ENCODE peak calls at places on chromosomes 13 and 19, in eight cellular contexts. One of them, this sample, is unnamed.

GRCh38 chr13:94139393-94139995 is 340.0 kb downstream of the DCT start:
- DNase-seq in fibroblast of pulmonary artery: peak
- DNase-seq in bronchial epithelial cell: no peak
- DNase-seq in fibroblast of lung: no peak
- DNase-seq in HCEC 1CT: no peak
- DNase-seq in T follicular helper cell: no peak
- DNase-seq in OCI-LY7: no peak
- DNase-seq in GM23338: no peak
- DNase-seq in this sample: no peak

GRCh38 chr19:48735031-48735615 is 5.3 kb downstream of the RASIP1 start:
- DNase-seq in fibroblast of pulmonary artery: no peak
- DNase-seq in fibroblast of lung: no peak
- DNase-seq in bronchial epithelial cell: peak
- DNase-seq in T follicular helper cell: no peak
- DNase-seq in OCI-LY7: no peak
- DNase-seq in GM23338: peak
- DNase-seq in HCEC 1CT: no peak
- DNase-seq in this sample: peak

GRCh38 chr13:40895715-40896184 is 106.3 kb downstream of the SLC25A15 start:
- DNase-seq in GM23338: no peak
- DNase-seq in OCI-LY7: no peak
- DNase-seq in bronchial epithelial cell: no peak
- DNase-seq in T follicular helper cell: no peak
- DNase-seq in fibroblast of lung: no peak
- DNase-seq in fibroblast of pulmonary artery: no peak
- DNase-seq in HCEC 1CT: no peak
- DNase-seq in this sample: no peak

GRCh38 chr19:4358709-4359626 is 15.6 kb downstream of the MPND start:
- DNase-seq in OCI-LY7: no peak
- DNase-seq in fibroblast of lung: no peak
- DNase-seq in HCEC 1CT: no peak
- DNase-seq in bronchial epithelial cell: no peak
- DNase-seq in T follicular helper cell: no peak
- DNase-seq in fibroblast of pulmonary artery: no peak
- DNase-seq in GM23338: no peak
- DNase-seq in this sample: no peak

GRCh38 chr19:34508540-34508939 is 27.0 kb downstream of the WTIP start:
- DNase-seq in GM23338: peak
- DNase-seq in fibroblast of pulmonary artery: no peak
- DNase-seq in T follicular helper cell: no peak
- DNase-seq in HCEC 1CT: no peak
- DNase-seq in OCI-LY7: no peak
- DNase-seq in fibroblast of lung: no peak
- DNase-seq in bronchial epithelial cell: no peak
- DNase-seq in this sample: no peak

GRCh38 chr19:19372656-19373416 is 32.6 kb upstream of the GATAD2A start:
- DNase-seq in T follicular helper cell: peak
- DNase-seq in fibroblast of pulmonary artery: peak
- DNase-seq in OCI-LY7: peak
- DNase-seq in HCEC 1CT: peak
- DNase-seq in bronchial epithelial cell: peak
- DNase-seq in GM23338: peak
- DNase-seq in fibroblast of lung: peak
- DNase-seq in this sample: peak

GRCh38 chr19:36213793-36214387 is 575 bp downstream of the ZNF565 start:
- DNase-seq in T follicular helper cell: no peak
- DNase-seq in HCEC 1CT: no peak
- DNase-seq in fibroblast of pulmonary artery: peak
- DNase-seq in fibroblast of lung: peak
- DNase-seq in OCI-LY7: no peak
- DNase-seq in bronchial epithelial cell: no peak
- DNase-seq in GM23338: no peak
- DNase-seq in this sample: peak

GRCh38 chr19:32881766-32882165 is 12.2 kb upstream of the SLC7A9 start:
- DNase-seq in fibroblast of pulmonary artery: no peak
- DNase-seq in OCI-LY7: no peak
- DNase-seq in T follicular helper cell: no peak
- DNase-seq in bronchial epithelial cell: no peak
- DNase-seq in fibroblast of lung: no peak
- DNase-seq in GM23338: no peak
- DNase-seq in HCEC 1CT: no peak
- DNase-seq in this sample: no peak

GRCh38 chr19:48630289-48631036 is 6.7 kb downstream of the DBP start:
- DNase-seq in HCEC 1CT: no peak
- DNase-seq in bronchial epithelial cell: no peak
- DNase-seq in OCI-LY7: no peak
- DNase-seq in fibroblast of pulmonary artery: peak
- DNase-seq in T follicular helper cell: no peak
- DNase-seq in fibroblast of lung: peak
- DNase-seq in GM23338: peak
- DNase-seq in this sample: peak

GRCh38 chr19:35555301-35556005 is 8.0 kb downstream of the ATP4A start:
- DNase-seq in HCEC 1CT: peak
- DNase-seq in fibroblast of pulmonary artery: peak
- DNase-seq in GM23338: peak
- DNase-seq in OCI-LY7: peak
- DNase-seq in T follicular helper cell: no peak
- DNase-seq in fibroblast of lung: peak
- DNase-seq in bronchial epithelial cell: no peak
- DNase-seq in this sample: peak

GRCh38 chr19:51903192-51903591 is 1.6 kb downstream of the ZNF649 start:
- DNase-seq in GM23338: peak
- DNase-seq in fibroblast of pulmonary artery: no peak
- DNase-seq in fibroblast of lung: no peak
- DNase-seq in T follicular helper cell: no peak
- DNase-seq in HCEC 1CT: no peak
- DNase-seq in bronchial epithelial cell: no peak
- DNase-seq in OCI-LY7: no peak
- DNase-seq in this sample: no peak

GRCh38 chr13:79674765-79675515 is 194.0 kb downstream of the NDFIP2 start:
- DNase-seq in OCI-LY7: no peak
- DNase-seq in bronchial epithelial cell: peak
- DNase-seq in HCEC 1CT: no peak
- DNase-seq in T follicular helper cell: no peak
- DNase-seq in fibroblast of pulmonary artery: no peak
- DNase-seq in fibroblast of lung: no peak
- DNase-seq in GM23338: no peak
- DNase-seq in this sample: no peak

GRCh38 chr13:66556306-66556705 is 673.8 kb downstream of the PCDH9 start:
- DNase-seq in HCEC 1CT: peak
- DNase-seq in bronchial epithelial cell: no peak
- DNase-seq in fibroblast of lung: no peak
- DNase-seq in GM23338: no peak
- DNase-seq in OCI-LY7: no peak
- DNase-seq in T follicular helper cell: no peak
- DNase-seq in fibroblast of pulmonary artery: peak
- DNase-seq in this sample: peak

GRCh38 chr19:12163841-12164240 is 945 bp downstream of the ZNF136 start:
- DNase-seq in fibroblast of pulmonary artery: peak
- DNase-seq in T follicular helper cell: no peak
- DNase-seq in bronchial epithelial cell: no peak
- DNase-seq in OCI-LY7: no peak
- DNase-seq in fibroblast of lung: no peak
- DNase-seq in HCEC 1CT: peak
- DNase-seq in GM23338: peak
- DNase-seq in this sample: peak

GRCh38 chr19:30669329-30670010 is 297.3 kb downstream of the ZNF536 start:
- DNase-seq in GM23338: peak
- DNase-seq in fibroblast of lung: peak
- DNase-seq in fibroblast of pulmonary artery: peak
- DNase-seq in bronchial epithelial cell: no peak
- DNase-seq in OCI-LY7: peak
- DNase-seq in T follicular helper cell: peak
- DNase-seq in HCEC 1CT: peak
- DNase-seq in this sample: peak

GRCh38 chr19:49746206-49746958 is 16.7 kb downstream of the TSKS start:
- DNase-seq in OCI-LY7: peak
- DNase-seq in HCEC 1CT: no peak
- DNase-seq in GM23338: peak
- DNase-seq in fibroblast of lung: peak
- DNase-seq in fibroblast of pulmonary artery: peak
- DNase-seq in bronchial epithelial cell: no peak
- DNase-seq in T follicular helper cell: peak
- DNase-seq in this sample: no peak

GRCh38 chr19:16423891-16424290 is 47.9 kb downstream of the EPS15L1 start:
- DNase-seq in GM23338: no peak
- DNase-seq in fibroblast of lung: no peak
- DNase-seq in T follicular helper cell: no peak
- DNase-seq in fibroblast of pulmonary artery: no peak
- DNase-seq in bronchial epithelial cell: no peak
- DNase-seq in OCI-LY7: no peak
- DNase-seq in HCEC 1CT: no peak
- DNase-seq in this sample: no peak

GRCh38 chr13:75489502-75490263 is 7.7 kb upstream of the TBC1D4 start:
- DNase-seq in fibroblast of lung: peak
- DNase-seq in fibroblast of pulmonary artery: peak
- DNase-seq in OCI-LY7: no peak
- DNase-seq in HCEC 1CT: peak
- DNase-seq in bronchial epithelial cell: peak
- DNase-seq in GM23338: no peak
- DNase-seq in T follicular helper cell: no peak
- DNase-seq in this sample: no peak

GRCh38 chr13:92807343-92807742 is 419.3 kb upstream of the GPC6 start:
- DNase-seq in HCEC 1CT: no peak
- DNase-seq in fibroblast of pulmonary artery: peak
- DNase-seq in GM23338: no peak
- DNase-seq in bronchial epithelial cell: no peak
- DNase-seq in OCI-LY7: no peak
- DNase-seq in fibroblast of lung: peak
- DNase-seq in T follicular helper cell: no peak
- DNase-seq in this sample: peak

GRCh38 chr19:11416346-11417052 is 2.6 kb downstream of the RGL3 start:
- DNase-seq in HCEC 1CT: no peak
- DNase-seq in GM23338: no peak
- DNase-seq in fibroblast of lung: no peak
- DNase-seq in OCI-LY7: no peak
- DNase-seq in bronchial epithelial cell: no peak
- DNase-seq in T follicular helper cell: no peak
- DNase-seq in fibroblast of pulmonary artery: no peak
- DNase-seq in this sample: no peak

GRCh38 chr19:37217533-37217854 is 520 bp upstream of the ZNF383 start:
- DNase-seq in fibroblast of lung: no peak
- DNase-seq in bronchial epithelial cell: no peak
- DNase-seq in T follicular helper cell: no peak
- DNase-seq in fibroblast of pulmonary artery: no peak
- DNase-seq in OCI-LY7: no peak
- DNase-seq in GM23338: no peak
- DNase-seq in HCEC 1CT: peak
- DNase-seq in this sample: no peak

GRCh38 chr19:4057913-4058695 is 8.6 kb downstream of the ZBTB7A start:
- DNase-seq in fibroblast of lung: peak
- DNase-seq in fibroblast of pulmonary artery: peak
- DNase-seq in T follicular helper cell: no peak
- DNase-seq in GM23338: peak
- DNase-seq in OCI-LY7: no peak
- DNase-seq in bronchial epithelial cell: peak
- DNase-seq in HCEC 1CT: peak
- DNase-seq in this sample: peak

GRCh38 chr13:41457589-41458186 is 338 bp downstream of the RGCC start:
- DNase-seq in GM23338: peak
- DNase-seq in bronchial epithelial cell: no peak
- DNase-seq in fibroblast of lung: no peak
- DNase-seq in OCI-LY7: peak
- DNase-seq in T follicular helper cell: no peak
- DNase-seq in fibroblast of pulmonary artery: no peak
- DNase-seq in HCEC 1CT: no peak
- DNase-seq in this sample: no peak

This sample was measured in foreskin fibroblast.